ENCODE peak calls at places on chromosomes 12 and 14, in six cellular contexts. T is SK-MEL-5, H is hippocampal formation, F is NCI-H226, P is fibroblast of pulmonary artery, E is fibroblast of the conjunctiva. X is an unnamed sample.

GRCh38 chr12:125533434-125534029 is 468.3 kb downstream of the AACS start:
- DNase-seq in T (peak), F (no peak), H (peak), P (no peak), E (no peak), X (no peak)

GRCh38 chr14:26448181-26448855 is 149.5 kb downstream of the NOVA1 start:
- DNase-seq in F (no peak), H (no peak), T (no peak), E (no peak), P (no peak), X (no peak)

GRCh38 chr12:121861549-121862254 is 3.0 kb upstream of the HPD start:
- DNase-seq in E (peak), P (no peak), H (no peak), T (no peak), F (no peak), X (no peak)

GRCh38 chr14:91947196-91948184 is at the start of gene FBLN5:
- DNase-seq in T (peak), H (peak), F (peak), P (peak), E (peak), X (no peak)

GRCh38 chr14:105487449-105487985 is 831 bp downstream of the CRIP1 start:
- DNase-seq in P (no peak), T (no peak), E (no peak), F (no peak), H (no peak), X (peak)

GRCh38 chr14:68284834-68285233 is 465.3 kb downstream of the RAD51B start:
- DNase-seq in F (no peak), H (no peak), T (no peak), P (no peak), E (no peak), X (no peak)

GRCh38 chr14:55547650-55548315 is 32.2 kb upstream of the KTN1 start:
- DNase-seq in T (no peak), P (no peak), E (no peak), H (no peak), F (no peak), X (no peak)

GRCh38 chr12:78760906-78761305 is 103.7 kb upstream of the SYT1 start:
- DNase-seq in E (no peak), F (no peak), H (no peak), T (no peak), P (no peak), X (no peak)

GRCh38 chr14:61498811-61499210 is 177.4 kb downstream of the PRKCH start:
- DNase-seq in T (no peak), F (peak), H (no peak), E (no peak), P (peak), X (no peak)

GRCh38 chr14:61598980-61599379 is 96.3 kb upstream of the HIF1A start:
- DNase-seq in E (no peak), P (peak), T (no peak), F (no peak), H (no peak), X (no peak)

GRCh38 chr12:47012552-47012951 is 66.9 kb upstream of the PCED1B start:
- DNase-seq in H (no peak), P (no peak), T (no peak), F (no peak), E (no peak), X (no peak)

GRCh38 chr12:104792570-104792969 is 165.5 kb downstream of the SLC41A2 start:
- DNase-seq in T (peak), F (peak), H (no peak), E (peak), P (peak), X (no peak)

GRCh38 chr12:65606008-65606766 is 218.1 kb upstream of the HMGA2 start:
- DNase-seq in T (no peak), H (no peak), F (no peak), P (no peak), E (no peak), X (no peak)

GRCh38 chr14:101823081-101823480 is 61.6 kb downstream of the PPP2R5C start:
- DNase-seq in T (no peak), H (no peak), P (no peak), E (no peak), F (no peak), X (no peak)

GRCh38 chr12:108856428-108857157 is 790 bp downstream of the SSH1 start:
- DNase-seq in F (peak), H (peak), P (peak), T (peak), E (no peak), X (peak)

GRCh38 chr12:99212275-99212674 is 435.3 kb upstream of the GARIN6 start:
- DNase-seq in E (no peak), F (no peak), T (no peak), P (no peak), H (no peak), X (no peak)

GRCh38 chr12:29429999-29430698 is 49.2 kb upstream of the ERGIC2 start:
- DNase-seq in T (no peak), H (no peak), P (no peak), F (peak), E (no peak), X (no peak)

GRCh38 chr12:58967551-58967950 is 47.2 kb upstream of the LRIG3 start:
- DNase-seq in P (peak), H (no peak), E (peak), F (no peak), T (no peak), X (no peak)

GRCh38 chr14:34711169-34711568 is 3.2 kb downstream of the CFL2 start:
- DNase-seq in H (no peak), F (no peak), P (peak), T (peak), E (peak), X (no peak)

GRCh38 chr14:105890474-105891220 is 364.3 kb downstream of the TMEM121 start:
- DNase-seq in P (no peak), H (no peak), F (no peak), E (no peak), T (no peak), X (no peak)

GRCh38 chr14:31880935-31881334 is 196.2 kb upstream of the ARHGAP5 start:
- DNase-seq in H (no peak), P (peak), F (peak), E (peak), T (no peak), X (no peak)

GRCh38 chr12:44812062-44812461 is 64.1 kb downstream of the NELL2 start:
- DNase-seq in H (no peak), P (no peak), F (no peak), E (no peak), T (peak), X (no peak)

GRCh38 chr12:129186952-129187351 is 333.7 kb downstream of the GLT1D1 start:
- DNase-seq in E (no peak), H (no peak), T (peak), P (no peak), F (no peak), X (no peak)

GRCh38 chr12:26928661-26929060 is 9.1 kb downstream of the INTS13 start:
- DNase-seq in F (no peak), E (no peak), H (no peak), P (no peak), T (no peak), X (no peak)

GRCh38 chr12:10956085-10956484 is 17.0 kb upstream of the TAS2R14 start:
- DNase-seq in F (no peak), H (no peak), P (no peak), E (no peak), T (no peak), X (no peak)

GRCh38 chr12:2796187-2796663 is 1.5 kb downstream of the FKBP4 start:
- DNase-seq in F (no peak), E (no peak), T (no peak), P (no peak), H (no peak), X (no peak)

GRCh38 chr14:57533214-57533613 is 39.6 kb upstream of the CCDC198 start:
- DNase-seq in P (peak), H (no peak), T (peak), F (no peak), E (no peak), X (no peak)

GRCh38 chr12:120350576-120351350 is 18.2 kb downstream of the MSI1 start:
- DNase-seq in T (no peak), F (no peak), E (no peak), H (no peak), P (no peak), X (no peak)

GRCh38 chr12:19183121-19183838 is 53.7 kb downstream of the PLEKHA5 start:
- DNase-seq in H (no peak), T (peak), F (no peak), P (peak), E (no peak), X (no peak)

GRCh38 chr12:117189725-117190209 is 503 bp downstream of the FBXO21 start:
- DNase-seq in F (no peak), H (peak), E (no peak), T (no peak), P (peak), X (peak)